ENCODE peak calls at places on chromosomes 5 and 9, in eight cellular contexts. E is Panc1; Q is cardiac muscle cell; K is A549; Z is aorta; T is PC-9; S is mesendoderm; A is CD4-positive, CD25-positive, alpha-beta regulatory T cell. L is an unnamed sample. For H3K4me1, the result is how much of the 10 kb centered on the place peaks cover.

GRCh38 chr5:176794509-176794908 is 15.8 kb upstream of the UNC5A start:
- DNase-seq in E (no peak), Q (no peak), K (no peak), Z (no peak), T (no peak), S (no peak), A (no peak), L (no peak)

GRCh38 chr5:100758780-100759179 is 144.3 kb downstream of the ST8SIA4 start:
- DNase-seq in E (no peak), Q (no peak), K (no peak), Z (no peak), T (no peak), S (no peak), A (no peak), L (no peak)

GRCh38 chr5:111254613-111255012 is 30.4 kb downstream of the CAMK4 start:
- DNase-seq in E (no peak), Q (peak), K (no peak), Z (no peak), T (no peak), S (no peak), A (peak), L (no peak)

GRCh38 chr5:102902647-102903046 is 147.5 kb downstream of the PAM start:
- DNase-seq in E (no peak), Q (no peak), K (no peak), Z (no peak), T (no peak), S (no peak), A (no peak), L (no peak)

GRCh38 chr5:80372780-80373179 is 35.1 kb upstream of the ZFYVE16 start:
- DNase-seq in E (no peak), Q (no peak), K (no peak), Z (no peak), T (no peak), S (no peak), A (no peak), L (no peak)

GRCh38 chr9:87667164-87667738 is 58.7 kb upstream of the CTSL start:
- DNase-seq in E (no peak), Q (no peak), K (peak), Z (no peak), T (no peak), S (peak), A (peak), L (peak)

GRCh38 chr5:10596886-10597451 is 33.1 kb downstream of the ANKRD33B start:
- DNase-seq in E (no peak), Q (no peak), K (no peak), Z (no peak), T (no peak), S (no peak), A (no peak), L (no peak)

GRCh38 chr5:126108505-126108904 is 314.7 kb upstream of the GRAMD2B start:
- DNase-seq in E (no peak), Q (no peak), K (no peak), Z (no peak), T (no peak), S (no peak), A (no peak), L (no peak)

GRCh38 chr5:158639876-158640570 is 459.7 kb downstream of the EBF1 start:
- DNase-seq in E (no peak), Q (peak), K (no peak), Z (no peak), T (no peak), S (no peak), A (no peak), L (no peak)

GRCh38 chr9:87285183-87285582 is 212.5 kb upstream of the DAPK1 start:
- DNase-seq in E (no peak), Q (peak), K (no peak), Z (no peak), T (no peak), S (peak), A (no peak), L (peak)

GRCh38 chr5:173968154-173968553 is 20.8 kb upstream of the C5orf47 start:
- DNase-seq in E (no peak), Q (no peak), K (no peak), Z (no peak), T (no peak), S (peak), A (no peak), L (no peak)

GRCh38 chr5:168734119-168734518 is 155.0 kb upstream of the PANK3 start:
- DNase-seq in E (no peak), Q (no peak), K (no peak), Z (no peak), T (no peak), S (no peak), A (no peak), L (no peak)

GRCh38 chr5:93589812-93590215 is 6.8 kb downstream of the NR2F1 start:
- DNase-seq in E (no peak), Q (no peak), K (no peak), Z (no peak), T (no peak), S (no peak), A (no peak), L (no peak)

GRCh38 chr9:4700093-4700492 is 20.7 kb downstream of the CDC37L1 start:
- DNase-seq in E (no peak), Q (peak), K (no peak), Z (no peak), T (no peak), S (no peak), A (no peak), L (peak)

GRCh38 chr5:39231705-39232525 is 12.6 kb upstream of the FYB1 start:
- DNase-seq in E (no peak), Q (peak), K (no peak), Z (no peak), T (peak), S (no peak), A (peak), L (no peak)

GRCh38 chr9:72322678-72323077 is 42.3 kb downstream of the ZFAND5 start:
- DNase-seq in E (no peak), Q (no peak), K (no peak), Z (no peak), T (no peak), S (no peak), A (no peak), L (no peak)

GRCh38 chr5:172735141-172735831 is 35.7 kb downstream of the DUSP1 start:
- DNase-seq in E (no peak), Q (no peak), K (no peak), Z (peak), T (no peak), S (no peak), A (no peak), L (no peak)

GRCh38 chr9:35706951-35707350 is 17.2 kb upstream of the TPM2 start:
- DNase-seq in E (no peak), Q (no peak), K (no peak), Z (no peak), T (no peak), S (no peak), A (no peak), L (no peak)

GRCh38 chr5:68270576-68270975 is 55.0 kb downstream of the PIK3R1 start:
- DNase-seq in E (no peak), Q (no peak), K (no peak), Z (no peak), T (no peak), S (no peak), A (no peak), L (no peak)

GRCh38 chr5:71731015-71731414 is 11.9 kb downstream of the CARTPT start:
- DNase-seq in E (no peak), Q (no peak), K (no peak), Z (no peak), T (no peak), S (no peak), A (no peak), L (no peak)

GRCh38 chr5:27523629-27524028 is 485.2 kb upstream of the CDH9 start:
- DNase-seq in E (no peak), Q (no peak), K (no peak), Z (no peak), T (no peak), S (no peak), A (no peak), L (no peak)

GRCh38 chr5:83370957-83371356 is 100.6 kb upstream of the VCAN start:
- DNase-seq in E (no peak), Q (no peak), K (no peak), Z (no peak), T (no peak), S (no peak), A (no peak), L (no peak)

GRCh38 chr5:83376461-83376860 is 95.1 kb upstream of the VCAN start:
- DNase-seq in E (no peak), Q (no peak), K (no peak), Z (no peak), T (no peak), S (no peak), A (no peak), L (no peak)

GRCh38 chr5:83377131-83377865 is 94.2 kb upstream of the VCAN start:
- DNase-seq in E (no peak), Q (peak), K (no peak), Z (no peak), T (no peak), S (no peak), A (no peak), L (no peak)

GRCh38 chr5:83375049-83375710 is 96.4 kb upstream of the VCAN start:
- DNase-seq in E (no peak), Q (peak), K (no peak), Z (no peak), T (no peak), S (no peak), A (no peak), L (no peak)

GRCh38 chr5:83374547-83374946 is 97.0 kb upstream of the VCAN start:
- DNase-seq in E (no peak), Q (peak), K (no peak), Z (no peak), T (no peak), S (no peak), A (no peak), L (no peak)
- H3K4me3 ChIP-seq in E (no peak), Q (no peak), K (no peak), Z (no peak), T (no peak), S (no peak), A (no peak), L (no peak)

GRCh38 chr9:129704797-129705196 is 39.4 kb downstream of the PRRX2 start:
- DNase-seq in E (no peak), Q (no peak), K (no peak), Z (no peak), T (no peak), S (no peak), A (no peak), L (no peak)
- H3K27ac ChIP-seq in E (no peak), Q (no peak), K (no peak), Z (peak), T (no peak), S (no peak), A (no peak), L (no peak)

GRCh38 chr9:17597977-17598376 is 19.1 kb downstream of the SH3GL2 start:
- DNase-seq in E (no peak), Q (no peak), K (no peak), Z (no peak), T (no peak), S (no peak), A (no peak), L (no peak)

DNA sequence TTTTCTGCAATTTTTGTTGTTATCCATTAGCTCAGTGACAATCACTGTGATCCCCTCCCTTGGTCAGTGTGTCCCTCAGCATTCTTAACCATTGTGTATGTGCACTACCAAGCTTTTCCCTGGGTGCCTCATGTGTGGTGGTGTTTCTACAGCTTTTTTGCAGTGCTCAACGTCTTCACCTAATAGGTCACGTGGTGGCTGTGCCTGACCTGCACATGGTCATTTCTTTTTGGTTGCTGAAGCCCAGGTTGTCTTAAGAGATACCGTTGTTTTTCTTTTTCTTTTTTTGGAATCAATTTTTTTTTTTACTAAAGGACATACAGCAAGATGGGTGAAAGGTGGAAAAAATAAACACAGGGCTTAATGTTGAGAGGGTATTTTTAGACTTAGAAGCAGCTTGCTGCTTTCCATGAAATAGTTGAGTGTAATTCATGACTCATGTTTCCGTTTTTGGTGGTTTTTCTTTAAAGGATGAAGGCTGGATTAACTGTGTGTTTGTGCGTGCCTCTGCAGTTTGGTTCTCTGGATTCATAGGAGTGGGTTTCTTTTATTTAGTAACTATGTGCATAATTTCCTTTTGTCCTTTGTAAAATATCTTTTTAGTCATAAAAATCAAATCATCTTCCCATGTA is 22.2 kb downstream of the SH3GL2 start:
- DNase-seq in E (no peak), Q (peak), K (no peak), Z (no peak), T (no peak), S (no peak), A (no peak), L (no peak)
- H3K4me1 ChIP-seq in E (under half), Q (under half), K (under half), Z (under half), T (under half), S (under half), A (under half), L (under half)

DNA sequence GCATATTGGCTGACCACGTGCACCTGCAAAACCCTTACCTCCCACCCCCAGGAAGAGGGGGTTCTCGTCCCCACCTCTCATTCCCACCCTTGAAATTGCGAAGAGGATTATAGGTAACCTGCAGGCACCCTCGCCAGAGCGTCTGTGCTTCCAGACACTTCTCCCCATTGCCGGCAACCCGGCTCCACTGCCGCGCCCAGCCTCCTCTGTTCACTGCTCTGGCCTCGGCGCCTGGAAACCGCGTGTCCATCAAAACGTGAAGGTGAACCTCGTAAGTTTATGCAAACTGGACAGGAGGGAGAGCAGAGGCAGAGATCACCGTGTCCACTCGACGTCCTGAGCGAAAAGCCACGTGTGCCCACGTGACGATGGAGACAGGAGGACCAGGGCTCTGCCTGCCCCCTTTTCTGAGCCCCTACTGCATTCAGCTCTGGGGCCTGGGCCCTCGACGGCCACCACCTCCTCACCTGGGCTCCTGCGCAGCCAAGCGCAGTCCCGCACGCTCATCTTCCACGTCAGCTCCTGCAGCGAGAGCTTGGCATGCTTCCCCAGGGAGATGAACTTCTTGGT is 1.9 kb downstream of the TERT start:
- DNase-seq in E (no peak), Q (no peak), K (no peak), Z (no peak), T (no peak), S (no peak), A (no peak), L (no peak)
- H3K4me3 ChIP-seq in E (no peak), Q (no peak), K (no peak), Z (no peak), T (no peak), S (no peak), A (no peak), L (no peak)

DNA sequence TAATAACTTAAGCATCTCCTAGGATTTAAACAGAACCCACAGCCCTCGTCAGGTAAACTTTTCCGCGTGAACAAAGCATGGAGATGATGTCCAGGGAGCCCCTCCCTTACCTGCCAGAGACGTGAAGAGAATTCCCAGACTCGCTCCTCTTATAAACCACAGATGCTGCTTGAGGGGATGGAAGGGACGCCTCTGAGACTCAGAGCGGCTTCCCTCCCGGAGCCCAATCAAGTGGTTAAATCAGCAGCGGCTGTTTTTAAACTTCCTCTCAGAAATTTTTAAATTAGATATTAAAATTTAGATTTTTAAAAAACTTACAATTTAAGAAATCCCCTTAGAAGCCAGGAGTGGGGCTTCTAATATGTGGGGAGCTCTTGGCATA is 71.8 kb downstream of the RAPGEF1 start:
- DNase-seq in E (no peak), Q (no peak), K (no peak), Z (no peak), T (no peak), S (no peak), A (no peak), L (no peak)
- H3K27ac ChIP-seq in E (peak), Q (no peak), K (no peak), Z (no peak), T (no peak), S (no peak), A (peak), L (peak)

GRCh38 chr5:148014276-148014675 is 49.5 kb upstream of the SPINK5 start:
- DNase-seq in E (no peak), Q (no peak), K (no peak), Z (no peak), T (no peak), S (no peak), A (no peak), L (no peak)

DNA sequence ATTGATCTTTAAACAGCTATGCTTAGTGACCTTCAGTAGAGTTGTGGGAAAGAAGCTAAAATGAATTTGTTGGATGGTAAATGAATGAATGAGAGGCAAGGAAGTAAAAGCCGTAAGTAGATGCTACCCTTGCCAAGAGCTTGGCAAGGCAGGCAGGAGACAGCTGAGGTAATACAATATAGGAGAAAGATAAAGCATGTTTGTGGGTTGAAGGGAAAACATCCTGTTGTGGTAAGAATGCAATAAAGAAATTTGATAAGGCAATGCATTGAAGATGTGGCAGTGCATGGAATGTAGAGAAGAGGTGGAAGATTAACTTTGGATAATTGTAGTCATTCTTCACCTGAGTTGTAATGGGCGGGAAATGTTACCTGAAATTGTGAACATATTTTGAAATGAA is 43.5 kb upstream of the SPINK5 start:
- DNase-seq in E (no peak), Q (no peak), K (no peak), Z (no peak), T (no peak), S (no peak), A (no peak), L (no peak)
- H3K4me1 ChIP-seq in E (under half), Q (under half), K (under half), Z (under half), T (under half), S (under half), A (under half), L (under half)